ENCODE peak calls at places on chromosomes 13 and 19, in seven cellular contexts. K is T-helper 9 cell, X is cardiac fibroblast, L is mucosa of descending colon, D is sciatic nerve, M is globus pallidus, Z is breast epithelium. Y is an unnamed sample.

GRCh38 chr19:3907626-3908265 is 25.1 kb upstream of the NMRK2 start:
- DNase-seq in Z (no peak), D (no peak), M (no peak), L (no peak), K (no peak), X (no peak), Y (no peak)

GRCh38 chr19:10010939-10011338 is 635 bp upstream of the COL5A3 start:
- DNase-seq in L (no peak), D (no peak), M (no peak), K (no peak), Z (no peak), X (no peak), Y (no peak)

GRCh38 chr13:27020415-27020814 is 151.2 kb downstream of the USP12 start:
- DNase-seq in Z (no peak), K (no peak), L (no peak), M (no peak), D (no peak), X (no peak), Y (no peak)

GRCh38 chr19:18135712-18136584 is 17.0 kb upstream of the PIK3R2 start:
- DNase-seq in X (no peak), Z (no peak), M (no peak), L (peak; percentile 74), K (no peak), D (no peak), Y (no peak)

GRCh38 chr19:30666301-30666803 is 294.2 kb downstream of the ZNF536 start:
- DNase-seq in L (peak; percentile 44), M (no peak), D (peak; percentile 80), Z (no peak), K (peak; percentile 26), X (peak; percentile 37), Y (peak; percentile 42)

GRCh38 chr13:31815361-31816144 is 76.2 kb downstream of the RXFP2 start:
- DNase-seq in M (no peak), L (no peak), Z (no peak), K (no peak), D (no peak), X (no peak), Y (no peak)

GRCh38 chr13:52644108-52644507 is 1.9 kb downstream of the HNRNPA1L2 start:
- DNase-seq in D (no peak), Z (no peak), X (no peak), L (no peak), K (no peak), M (no peak), Y (no peak)

GRCh38 chr13:39597828-39598227 is 5.2 kb downstream of the LHFPL6 start:
- DNase-seq in Z (no peak), M (no peak), L (no peak), X (peak; percentile 81), K (no peak), D (no peak), Y (no peak)

GRCh38 chr19:35140207-35140897 is 1.7 kb downstream of the FXYD1 start:
- DNase-seq in M (no peak), K (no peak), X (no peak), D (no peak), Z (no peak), L (no peak), Y (no peak)

GRCh38 chr19:33245948-33246728 is 20.5 kb upstream of the SLC7A10 start:
- DNase-seq in X (no peak), D (no peak), L (no peak), M (no peak), K (no peak), Z (no peak), Y (no peak)

GRCh38 chr19:15210323-15210774 is 9.6 kb upstream of the NOTCH3 start:
- DNase-seq in L (no peak), D (no peak), M (no peak), K (no peak), Z (no peak), X (peak; percentile 97), Y (no peak)